ENCODE peak calls at places on chromosomes 16 and 17, in nine cellular contexts. E, D, U, Z, K, W, P, I and X are unnamed samples.
A peak's percentile ranks its signal among the peaks of the same experiment; 100 is the strongest.

GRCh38 chr16:68980695-68981315 is 124.6 kb upstream of the HAS3 start:
- DNase-seq in P (no peak), Z (no peak), K (no peak), W (no peak), I (no peak), E (no peak), U (no peak), D (no peak), X (no peak)

GRCh38 chr16:69397821-69398521 is 12.2 kb upstream of the TERF2 start:
- DNase-seq in W (peak; percentile 37), P (no peak), Z (peak; percentile 72), I (no peak), E (peak; percentile 73), U (peak; percentile 82), K (peak; percentile 85), D (no peak), X (peak; percentile 92)

GRCh38 chr17:73531171-73531570 is 113.1 kb downstream of the SDK2 start:
- DNase-seq in U (no peak), K (no peak), Z (no peak), D (no peak), I (no peak), W (no peak), E (no peak), P (no peak), X (no peak)

GRCh38 chr17:46771601-46772012 is 46.9 kb downstream of the WNT3 start:
- DNase-seq in K (no peak), W (no peak), D (no peak), I (no peak), E (peak; percentile 69), P (no peak), U (peak; percentile 38), Z (no peak), X (peak; percentile 55)

GRCh38 chr16:29007865-29008593 is 23.2 kb downstream of the LAT start:
- DNase-seq in E (no peak), Z (peak; percentile 72), P (peak; percentile 66), U (peak; percentile 74), W (no peak), D (no peak), K (no peak), I (peak; percentile 65), X (peak; percentile 84)

GRCh38 chr17:51611585-51611984 is 351.2 kb downstream of the UTP18 start:
- DNase-seq in P (no peak), E (no peak), K (no peak), D (no peak), I (no peak), W (no peak), Z (no peak), U (no peak), X (no peak)

GRCh38 chr17:40442392-40443195 is 656 bp upstream of the IGFBP4 start:
- DNase-seq in D (no peak), I (no peak), E (no peak), U (peak; percentile 63), P (no peak), W (no peak), K (no peak), Z (no peak), X (peak; percentile 69)

GRCh38 chr17:56672195-56672594 is 78.7 kb downstream of the NOG start:
- DNase-seq in U (no peak), W (no peak), I (no peak), K (no peak), P (no peak), D (no peak), Z (no peak), E (no peak), X (no peak)

GRCh38 chr16:85999778-86000177 is 100.8 kb downstream of the IRF8 start:
- DNase-seq in W (no peak), E (no peak), I (no peak), U (no peak), K (no peak), D (no peak), Z (no peak), P (no peak), X (no peak)

GRCh38 chr16:31453255-31454204 is 5.8 kb upstream of the ARMC5 start:
- DNase-seq in U (peak; percentile 75), E (no peak), Z (peak; percentile 19), P (no peak), W (no peak), K (no peak), I (no peak), D (no peak), X (peak; percentile 47)

GRCh38 chr16:66928702-66929388 is 3.5 kb upstream of the RRAD start:
- DNase-seq in W (no peak), D (no peak), I (peak; percentile 25), E (no peak), U (peak; percentile 45), P (no peak), Z (peak; percentile 37), K (no peak), X (peak; percentile 65)

GRCh38 chr17:82486186-82487084 is 27.9 kb downstream of the NARF start:
- DNase-seq in W (no peak), U (no peak), I (no peak), Z (no peak), D (no peak), E (no peak), P (no peak), K (no peak), X (no peak)

GRCh38 chr16:81964808-81965207 is 46.5 kb downstream of the SDR42E1 start:
- DNase-seq in U (no peak), K (no peak), Z (no peak), P (no peak), I (no peak), W (no peak), E (no peak), D (no peak), X (no peak)

GRCh38 chr17:58631523-58632323 is 60.1 kb downstream of the TEX14 start:
- DNase-seq in K (peak; percentile 92), P (peak; percentile 87), W (peak; percentile 87), E (peak; percentile 99), I (peak; percentile 93), U (peak; percentile 99), D (peak; percentile 68), Z (peak; percentile 99), X (peak; percentile 100)

GRCh38 chr17:69406906-69407305 is 7.6 kb upstream of the MAP2K6 start:
- DNase-seq in W (no peak), P (no peak), D (no peak), I (no peak), Z (no peak), U (peak; percentile 9), E (no peak), K (no peak), X (no peak)

GRCh38 chr16:4846901-4847773 is at the start of the genes GLYR1 and UBN1:
- DNase-seq in U (peak; percentile 96), I (peak; percentile 100), Z (peak; percentile 97), P (peak; percentile 99), K (peak; percentile 93), W (peak; percentile 97), E (peak; percentile 99), D (peak; percentile 97), X (peak; percentile 96)

GRCh38 chr17:79374807-79375206 is 236.0 kb downstream of the RBFOX3 start:
- DNase-seq in W (no peak), D (no peak), E (no peak), U (no peak), P (no peak), I (no peak), K (no peak), Z (no peak), X (no peak)

GRCh38 chr16:68564367-68564985 is 25.4 kb downstream of the ZFP90 start:
- DNase-seq in W (no peak), Z (peak; percentile 11), E (no peak), K (no peak), D (no peak), U (peak; percentile 18), P (no peak), I (no peak), X (peak; percentile 31)

GRCh38 chr16:53090591-53091507 is 36.1 kb downstream of the CHD9 start:
- DNase-seq in K (peak; percentile 70), W (peak; percentile 51), I (no peak), Z (peak; percentile 92), E (no peak), P (no peak), D (peak; percentile 86), U (peak; percentile 100), X (peak; percentile 78)

GRCh38 chr17:34706029-34706428 is 126.6 kb downstream of the TMEM132E start:
- DNase-seq in U (peak; percentile 34), E (peak; percentile 34), P (no peak), Z (no peak), K (no peak), I (no peak), W (no peak), D (no peak), X (peak; percentile 24)

GRCh38 chr16:70695351-70696070 is 9.7 kb upstream of the MTSS2 start:
- DNase-seq in Z (no peak), D (no peak), P (no peak), U (peak; percentile 64), K (no peak), I (no peak), W (no peak), E (no peak), X (peak; percentile 47)

GRCh38 chr17:5049314-5049819 is 14.1 kb upstream of the SLC52A1 start:
- DNase-seq in U (no peak), I (peak; percentile 71), K (no peak), Z (no peak), E (no peak), D (no peak), P (peak; percentile 74), W (no peak), X (no peak)

GRCh38 chr17:72719582-72720493 is 372.6 kb downstream of the SLC39A11 start:
- DNase-seq in W (no peak), E (peak; percentile 68), K (no peak), P (peak; percentile 4), U (no peak), I (peak; percentile 30), Z (no peak), D (no peak), X (no peak)

GRCh38 chr17:51056813-51057510 is 63.7 kb downstream of the SPAG9 start:
- DNase-seq in Z (peak; percentile 94), P (no peak), W (peak; percentile 46), U (peak; percentile 95), E (peak; percentile 77), D (no peak), I (peak; percentile 9), K (peak; percentile 86), X (peak; percentile 89)

GRCh38 chr17:27793168-27793905 is 7.0 kb downstream of the NOS2 start:
- DNase-seq in I (no peak), K (no peak), W (no peak), Z (no peak), E (no peak), P (no peak), U (no peak), D (no peak), X (no peak)

GRCh38 chr16:50198802-50199410 is 45.8 kb downstream of the TENT4B start:
- DNase-seq in P (no peak), K (no peak), E (no peak), D (no peak), I (no peak), Z (no peak), U (no peak), W (no peak), X (no peak)

GRCh38 chr17:44961921-44962350 is 6.2 kb downstream of the C1QL1 start:
- DNase-seq in Z (no peak), I (no peak), E (no peak), W (no peak), K (no peak), U (no peak), P (no peak), D (no peak), X (no peak)

GRCh38 chr17:15651001-15651582 is 31.6 kb upstream of the FBXW10B start:
- DNase-seq in Z (no peak), U (peak; percentile 20), I (no peak), D (no peak), E (no peak), W (no peak), K (no peak), P (no peak), X (peak; percentile 23)

GRCh38 chr17:79925242-79925957 is 86.2 kb upstream of the CBX4 start:
- DNase-seq in W (no peak), I (no peak), E (no peak), U (peak; percentile 59), D (no peak), K (peak; percentile 37), P (no peak), Z (no peak), X (peak; percentile 31)

GRCh38 chr17:1630662-1631061 is 2.0 kb upstream of the SLC43A2 start:
- DNase-seq in I (no peak), D (no peak), E (no peak), P (no peak), K (no peak), W (no peak), U (no peak), Z (no peak), X (no peak)